ENCODE peak calls at places on chromosomes 12 and 14, in six cellular contexts. O, U, M, K, D and J are unnamed samples.

GRCh38 chr12:87982208-87982607 is 47.0 kb downstream of the C12orf50 start:
- DNase-seq in O (no peak), U (no peak), M (no peak), K (no peak), D (no peak), J (no peak)

GRCh38 chr12:130249376-130249775 is 87.1 kb downstream of the FZD10 start:
- DNase-seq in O (no peak), U (peak; percentile 12), M (no peak), K (no peak), D (no peak), J (no peak)

GRCh38 chr12:109727039-109727723 is 13.6 kb downstream of the FAM222A start:
- DNase-seq in O (no peak), U (no peak), M (no peak), K (peak; percentile 89), D (no peak), J (peak; percentile 34)

GRCh38 chr14:50619569-50620141 is 48.5 kb downstream of the SAV1 start:
- DNase-seq in O (peak; percentile 21), U (no peak), M (peak; percentile 32), K (peak; percentile 38), D (no peak), J (peak; percentile 67)

GRCh38 chr14:73748858-73749357 is 34.7 kb upstream of the PNMA1 start:
- DNase-seq in O (no peak), U (no peak), M (no peak), K (no peak), D (no peak), J (no peak)

GRCh38 chr12:94951071-94951639 is 52.3 kb downstream of the NDUFA12 start:
- DNase-seq in O (no peak), U (no peak), M (no peak), K (no peak), D (no peak), J (no peak)

GRCh38 chr14:98593361-98593761 is 678.6 kb downstream of the BCL11B start:
- DNase-seq in O (no peak), U (no peak), M (no peak), K (no peak), D (no peak), J (no peak)

GRCh38 chr12:29160230-29160629 is 11.2 kb downstream of the FAR2 start:
- DNase-seq in O (no peak), U (no peak), M (no peak), K (no peak), D (no peak), J (no peak)

GRCh38 chr12:48946206-48946605 is 11.1 kb downstream of the ARF3 start:
- DNase-seq in O (no peak), U (no peak), M (no peak), K (no peak), D (no peak), J (no peak)

GRCh38 chr12:57152408-57153038 is 5.1 kb upstream of the LRP1-AS start:
- DNase-seq in O (no peak), U (no peak), M (no peak), K (no peak), D (no peak), J (no peak)

GRCh38 chr12:65656904-65657351 is 167.4 kb upstream of the HMGA2 start:
- DNase-seq in O (no peak), U (peak; percentile 17), M (peak; percentile 97), K (no peak), D (no peak), J (no peak)

GRCh38 chr12:50401383-50402155 is 884 bp downstream of the LARP4 start:
- DNase-seq in O (no peak), U (peak; percentile 11), M (no peak), K (no peak), D (no peak), J (no peak)

GRCh38 chr14:28577187-28577586 is 189.4 kb upstream of the FOXG1 start:
- DNase-seq in O (no peak), U (no peak), M (no peak), K (no peak), D (no peak), J (no peak)

GRCh38 chr12:49108958-49109404 is 1.7 kb downstream of the LMBR1L start:
- DNase-seq in O (no peak), U (no peak), M (no peak), K (peak; percentile 23), D (no peak), J (no peak)

GRCh38 chr12:33770652-33771051 is 251.6 kb upstream of the ALG10 start:
- DNase-seq in O (no peak), U (no peak), M (no peak), K (no peak), D (no peak), J (no peak)

GRCh38 chr12:33771889-33772288 is 250.4 kb upstream of the ALG10 start:
- DNase-seq in O (no peak), U (no peak), M (no peak), K (no peak), D (no peak), J (no peak)
- TF ChIP-seq JUND in O (no peak), U (no peak), M (no peak), K (no peak), D (no peak), J (no peak)

DNA sequence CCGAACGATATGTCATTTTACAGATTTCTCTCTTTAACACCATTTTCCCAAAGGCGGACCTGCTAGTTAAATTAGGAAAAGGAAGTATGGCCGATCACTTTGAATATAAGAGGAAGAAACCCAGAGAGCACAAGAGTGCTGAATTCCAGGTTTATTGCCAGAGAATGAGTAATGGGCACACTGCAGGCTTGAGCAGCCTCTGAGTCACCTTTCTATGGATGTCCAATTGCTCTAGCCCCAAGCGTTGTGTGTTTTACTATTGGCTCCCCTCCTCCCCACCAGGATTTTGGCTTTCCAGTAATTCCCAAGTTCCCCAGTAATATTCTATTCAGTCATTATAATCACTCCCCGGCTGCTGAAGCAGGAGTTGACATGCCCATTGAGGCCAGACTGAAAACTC is 704.5 kb upstream of the FLRT2 start:
- DNase-seq in O (no peak), U (no peak), M (no peak), K (no peak), D (no peak), J (no peak)
- TF ChIP-seq JUND in O (no peak), U (no peak), M (no peak), K (no peak), D (no peak), J (no peak)

DNA sequence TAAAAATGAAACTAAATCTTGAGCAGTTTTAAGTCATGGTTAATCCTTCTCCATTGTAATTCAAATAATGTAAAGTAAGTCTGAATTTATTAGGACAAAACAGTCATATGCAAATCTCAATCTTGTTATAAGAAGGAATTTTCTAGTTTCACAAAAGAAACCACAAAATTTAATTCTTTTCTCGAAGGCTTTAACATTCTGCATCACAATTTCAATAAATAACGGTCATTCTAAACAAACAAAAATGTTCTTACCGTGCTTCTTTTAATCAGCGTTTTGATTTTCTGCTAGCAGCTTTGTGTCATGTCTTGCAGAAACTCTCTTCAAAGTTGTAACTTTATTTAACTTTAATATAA is 225 bp downstream of the CLEC2B start:
- DNase-seq in O (no peak), U (no peak), M (no peak), K (no peak), D (no peak), J (no peak)
- TF ChIP-seq JUND in O (no peak), U (no peak), M (no peak), K (no peak), D (no peak), J (no peak)

GRCh38 chr12:85036241-85036707 is at the start of the genes LRRIQ1 and TSPAN19:
- DNase-seq in O (peak; percentile 27), U (peak; percentile 4), M (peak; percentile 70), K (peak; percentile 54), D (peak; percentile 70), J (peak; percentile 70)
- TF ChIP-seq JUND in O (no peak), U (no peak), M (no peak), K (no peak), D (no peak), J (no peak)

GRCh38 chr14:37787879-37788494 is 192.6 kb downstream of the TTC6 start:
- DNase-seq in O (no peak), U (no peak), M (no peak), K (peak; percentile 95), D (no peak), J (no peak)
- TF ChIP-seq JUND in O (no peak), U (no peak), M (no peak), K (peak; percentile 41), D (no peak), J (no peak)

GRCh38 chr14:89138846-89139245 is 278.2 kb downstream of the FOXN3 start:
- DNase-seq in O (no peak), U (no peak), M (no peak), K (no peak), D (no peak), J (no peak)

GRCh38 chr14:89136587-89136986 is 280.4 kb downstream of the FOXN3 start:
- DNase-seq in O (no peak), U (no peak), M (no peak), K (no peak), D (no peak), J (no peak)

GRCh38 chr14:89139404-89140247 is 277.4 kb downstream of the FOXN3 start:
- DNase-seq in O (no peak), U (no peak), M (no peak), K (peak; percentile 77), D (no peak), J (peak; percentile 35)

GRCh38 chr14:89134640-89135039 is 282.4 kb downstream of the FOXN3 start:
- DNase-seq in O (no peak), U (no peak), M (no peak), K (no peak), D (no peak), J (no peak)

DNA sequence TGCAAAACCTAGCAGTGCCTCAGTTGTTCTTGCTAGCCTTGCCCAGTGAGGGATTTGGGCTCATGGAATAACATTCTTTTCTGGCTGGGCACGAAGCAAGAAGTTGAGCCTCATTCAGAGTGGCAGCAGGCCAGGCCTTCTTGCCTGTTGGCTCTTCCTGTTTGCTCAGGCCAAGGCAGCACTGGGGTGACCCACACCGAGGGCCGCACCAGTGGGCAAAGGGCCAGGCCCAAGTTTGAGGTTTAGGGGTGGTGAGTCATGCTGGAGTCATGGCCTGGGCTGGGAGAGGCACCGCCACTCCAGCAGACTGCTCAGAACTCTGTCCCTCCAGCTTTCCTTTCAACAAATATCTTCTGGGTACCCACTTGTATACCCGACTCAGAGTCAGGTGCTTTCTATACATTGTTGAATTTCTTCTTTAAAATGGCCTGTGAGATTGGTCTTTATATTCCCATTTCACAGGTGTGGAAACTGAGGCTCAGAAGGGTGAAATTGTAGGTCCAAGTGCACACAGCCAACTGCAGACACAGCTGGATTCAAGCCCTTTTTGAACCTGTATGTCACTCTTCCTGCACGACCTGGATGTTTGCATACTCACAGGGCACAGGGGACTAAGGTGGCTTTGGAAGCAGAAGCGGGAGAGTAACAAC is 279.4 kb downstream of the FOXN3 start:
- DNase-seq in O (no peak), U (no peak), M (peak; percentile 70), K (peak; percentile 45), D (no peak), J (peak; percentile 60)
- TF ChIP-seq JUND in O (no peak), U (no peak), M (peak; percentile 83), K (no peak), D (no peak), J (no peak)

DNA sequence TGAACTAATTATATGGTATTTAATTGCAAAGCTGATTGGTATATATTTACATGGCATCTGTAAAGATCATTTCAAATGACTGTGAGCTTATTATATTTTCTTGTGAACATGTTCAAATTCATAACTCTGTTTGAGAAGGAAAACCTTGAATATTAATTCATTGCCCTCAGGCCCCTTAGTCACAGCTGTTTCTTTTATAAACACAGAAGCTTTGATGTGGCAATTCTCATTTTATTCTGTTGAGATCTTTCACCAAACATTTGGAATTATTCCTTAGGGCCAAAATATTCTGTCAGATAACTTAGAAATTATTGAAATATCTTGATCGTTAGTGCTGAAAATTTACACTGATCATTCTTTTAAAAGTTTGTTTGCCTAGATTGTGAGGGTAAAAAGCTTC is 17.5 kb downstream of the KERA start:
- DNase-seq in O (no peak), U (no peak), M (no peak), K (no peak), D (no peak), J (no peak)
- TF ChIP-seq JUND in O (no peak), U (no peak), M (no peak), K (no peak), D (no peak), J (no peak)